ENCODE peak calls at places on chromosomes 11 and 22, in four cellular contexts. G, N, Y and Q are unnamed samples.

GRCh38 chr11:100939581-100939980 is 190.0 kb downstream of the PGR start:
- DNase-seq in G (no peak), N (no peak), Y (no peak), Q (no peak)

GRCh38 chr22:39268645-39269044 is 23.9 kb upstream of the PDGFB start:
- DNase-seq in G (no peak), N (no peak), Y (no peak), Q (no peak)

GRCh38 chr11:68924073-68924925 is 20.6 kb downstream of the IGHMBP2 start:
- DNase-seq in G (no peak), N (no peak), Y (no peak), Q (no peak)

GRCh38 chr11:76266269-76266668 is 60.0 kb upstream of the WNT11 start:
- DNase-seq in G (no peak), N (no peak), Y (no peak), Q (no peak)

GRCh38 chr11:122186439-122187080 is 70.5 kb upstream of the BLID start:
- DNase-seq in G (no peak), N (no peak), Y (no peak), Q (no peak)

GRCh38 chr11:34305095-34305692 is 52.6 kb downstream of the ABTB2 start:
- DNase-seq in G (no peak), N (no peak), Y (no peak), Q (no peak)

GRCh38 chr22:38706101-38706884 is 549 bp downstream of the GTPBP1 start:
- DNase-seq in G (peak; percentile 25), N (peak; percentile 19), Y (no peak), Q (no peak)

GRCh38 chr11:288328-289144 is at the start of gene PGGHG:
- DNase-seq in G (no peak), N (peak; percentile 39), Y (no peak), Q (no peak)

GRCh38 chr11:123543796-123544195 is 110.6 kb downstream of the SCN3B start:
- DNase-seq in G (no peak), N (no peak), Y (no peak), Q (no peak)

GRCh38 chr22:42920101-42920820 is 63.2 kb upstream of the ARFGAP3 start:
- DNase-seq in G (no peak), N (no peak), Y (no peak), Q (no peak)